ENCODE peak calls at places on chromosomes 3 and 15, in seven cellular contexts. O is IMR-90; N is thoracic aorta; L is Karpas-422; I is H1; J is CD8-positive, alpha-beta T cell; X is colonic mucosa. E is an unnamed sample. For H3K9me3, the result is how much of the 10 kb centered on the place peaks cover.

GRCh38 chr3:140050977-140051957 is 116.3 kb downstream of the CLSTN2 start:
- DNase-seq in L (peak), I (peak), O (no peak), J (no peak), N (no peak), X (no peak), E (no peak)

GRCh38 chr3:100048248-100048647 is 66.1 kb downstream of the FILIP1L start:
- DNase-seq in J (no peak), L (no peak), N (no peak), O (no peak), I (no peak), X (no peak), E (no peak)

GRCh38 chr3:192928016-192928415 is 10.4 kb upstream of the MB21D2 start:
- DNase-seq in I (no peak), N (no peak), X (no peak), O (no peak), L (no peak), J (no peak), E (no peak)

GRCh38 chr15:47769166-47769565 is 51.9 kb downstream of the SEMA6D start:
- DNase-seq in J (no peak), O (no peak), I (no peak), L (no peak), N (no peak), X (no peak), E (no peak)

GRCh38 chr3:156673732-156674045 is 701 bp upstream of the TIPARP start:
- DNase-seq in X (no peak), I (no peak), J (no peak), L (no peak), O (no peak), N (no peak), E (no peak)

GRCh38 chr15:85607842-85608241 is 186.9 kb downstream of the KLHL25 start:
- DNase-seq in N (no peak), L (no peak), X (no peak), J (no peak), I (no peak), O (peak), E (no peak)

GRCh38 chr3:172658344-172659245 is 52.3 kb downstream of the NCEH1 start:
- DNase-seq in O (peak), X (no peak), J (no peak), N (no peak), I (no peak), L (no peak), E (no peak)

GRCh38 chr15:59997070-59997701 is 6.9 kb upstream of the FOXB1 start:
- DNase-seq in L (no peak), O (no peak), I (peak), N (no peak), X (no peak), J (no peak), E (no peak)

GRCh38 chr3:78707094-78707493 is 1060.7 kb downstream of the ROBO1 start:
- DNase-seq in J (no peak), N (no peak), X (no peak), L (no peak), O (no peak), I (no peak), E (no peak)

GRCh38 chr3:13027154-13027553 is 46.1 kb downstream of the IQSEC1 start:
- DNase-seq in J (no peak), N (no peak), I (no peak), O (no peak), X (no peak), L (no peak), E (no peak)

GRCh38 chr15:98776607-98777281 is 128.4 kb downstream of the IGF1R start:
- DNase-seq in O (peak), L (no peak), X (no peak), N (no peak), J (no peak), I (no peak), E (no peak)

GRCh38 chr3:24202071-24202470 is 257.0 kb downstream of the NR1D2 start:
- DNase-seq in N (no peak), J (no peak), O (no peak), I (no peak), L (no peak), X (no peak), E (no peak)

GRCh38 chr3:278300-279064 is 81.9 kb downstream of the CHL1 start:
- DNase-seq in N (no peak), I (no peak), O (no peak), L (peak), J (no peak), X (no peak), E (no peak)

GRCh38 chr3:47871389-47871788 is 68.5 kb downstream of the DHX30 start:
- DNase-seq in L (no peak), J (no peak), X (no peak), O (no peak), N (no peak), I (no peak), E (no peak)

GRCh38 chr15:50252556-50252955 is 13.0 kb downstream of the HDC start:
- DNase-seq in X (no peak), O (no peak), J (no peak), I (peak), N (no peak), L (no peak), E (no peak)

GRCh38 chr15:99983171-99983891 is 250.1 kb upstream of the LYSMD4 start:
- DNase-seq in O (no peak), I (peak), X (no peak), L (no peak), J (no peak), N (no peak), E (no peak)

GRCh38 chr15:99703603-99704443 is 29.4 kb downstream of the LYSMD4 start:
- DNase-seq in N (no peak), O (peak), X (no peak), J (no peak), L (peak), I (no peak), E (no peak)

GRCh38 chr3:30934208-30934550 is 39.7 kb upstream of the GADL1 start:
- DNase-seq in J (no peak), L (no peak), X (no peak), N (no peak), O (peak), I (no peak), E (no peak)

GRCh38 chr15:60853077-60853476 is 374.1 kb upstream of the ICE2 start:
- DNase-seq in X (no peak), O (no peak), I (no peak), N (no peak), J (no peak), L (no peak), E (no peak)

GRCh38 chr15:54094661-54095060 is 116.4 kb downstream of the UNC13C start:
- DNase-seq in O (no peak), I (no peak), J (no peak), L (no peak), N (no peak), X (no peak), E (no peak)

GRCh38 chr3:70531063-70531657 is 218.7 kb upstream of the MDFIC2 start:
- DNase-seq in L (peak), I (no peak), X (no peak), O (peak), J (no peak), N (no peak), E (no peak)

GRCh38 chr3:138114431-138114918 is 933 bp downstream of the DZIP1L start:
- DNase-seq in J (no peak), X (no peak), O (peak), L (no peak), I (peak), N (no peak), E (no peak)

GRCh38 chr3:30273304-30274072 is 332.9 kb upstream of the TGFBR2 start:
- DNase-seq in N (no peak), I (no peak), L (no peak), J (no peak), X (no peak), O (peak), E (no peak)

GRCh38 chr3:163523375-163523774 is 1554.9 kb downstream of the SI start:
- DNase-seq in L (no peak), I (no peak), X (no peak), J (no peak), O (no peak), N (no peak), E (no peak)

GRCh38 chr3:86958534-86958933 is 32.4 kb downstream of the VGLL3 start:
- DNase-seq in X (no peak), N (no peak), I (no peak), O (peak), J (no peak), L (no peak), E (no peak)

GRCh38 chr3:28799084-28799483 is 450.5 kb upstream of the AZI2 start:
- DNase-seq in J (no peak), O (peak), X (no peak), I (no peak), N (no peak), L (no peak), E (no peak)

GRCh38 chr3:21274000-21274671 is 476.9 kb downstream of the ZNF385D start:
- DNase-seq in N (no peak), X (no peak), L (no peak), J (no peak), O (peak), I (no peak), E (no peak)

GRCh38 chr15:70234256-70234965 is 136.7 kb upstream of the TLE3 start:
- DNase-seq in L (no peak), X (no peak), N (no peak), O (peak), I (no peak), J (no peak), E (no peak)

GRCh38 chr3:4738737-4739274 is 240.4 kb upstream of the BHLHE40 start:
- DNase-seq in N (no peak), X (no peak), I (no peak), J (no peak), O (no peak), L (no peak), E (no peak)

GRCh38 chr3:64304996-64305395 is 79.7 kb upstream of the PRICKLE2 start:
- DNase-seq in O (no peak), X (no peak), J (no peak), I (no peak), L (no peak), N (no peak), E (no peak)

GRCh38 chr3:100454684-100455083 is 37.7 kb upstream of the TMEM45A start:
- DNase-seq in N (no peak), I (no peak), L (no peak), J (no peak), O (no peak), X (no peak), E (no peak)

GRCh38 chr3:17103579-17103978 is 218.8 kb downstream of the PLCL2 start:
- DNase-seq in N (no peak), J (no peak), I (no peak), X (no peak), L (no peak), O (no peak), E (no peak)

GRCh38 chr3:6542795-6543194 is 318.1 kb upstream of the GRM7 start:
- DNase-seq in L (no peak), I (no peak), N (no peak), O (no peak), X (no peak), J (no peak), E (no peak)

GRCh38 chr15:95326689-95327525 is 1003.6 kb upstream of the NR2F2 start:
- DNase-seq in L (no peak), I (peak), X (no peak), O (no peak), J (no peak), N (no peak), E (no peak)

GRCh38 chr3:16085884-16086608 is 88.4 kb upstream of the GALNT15 start:
- DNase-seq in O (no peak), J (no peak), L (no peak), I (no peak), X (no peak), N (no peak), E (no peak)

GRCh38 chr15:37108725-37109124 is 8.4 kb upstream of the MEIS2 start:
- DNase-seq in O (no peak), J (no peak), I (no peak), X (no peak), N (no peak), L (no peak), E (no peak)

GRCh38 chr15:37106490-37107001 is 6.2 kb upstream of the MEIS2 start:
- DNase-seq in I (peak), L (peak), N (no peak), J (no peak), X (no peak), O (peak), E (no peak)

GRCh38 chr15:37107754-37108724 is 7.7 kb upstream of the MEIS2 start:
- DNase-seq in L (no peak), N (no peak), X (no peak), I (no peak), J (no peak), O (no peak), E (no peak)

GRCh38 chr15:37105795-37106333 is 5.5 kb upstream of the MEIS2 start:
- DNase-seq in N (no peak), L (no peak), I (no peak), X (no peak), J (no peak), O (no peak), E (no peak)

GRCh38 chr15:37107071-37107753 is 6.9 kb upstream of the MEIS2 start:
- DNase-seq in J (no peak), X (no peak), I (no peak), N (no peak), L (no peak), O (no peak), E (no peak)
- H3K4me3 ChIP-seq in J (no peak), X (no peak), I (peak), N (no peak), L (no peak), O (no peak), E (no peak)

GRCh38 chr15:76470691-76471090 is 134.1 kb downstream of the ISL2 start:
- DNase-seq in J (no peak), N (no peak), X (no peak), I (no peak), O (peak), L (no peak), E (no peak)
- H3K9me3 ChIP-seq in J (under half), N (under half), X (under half), I (under half), O (under half), L (under half), E (under half)

DNA sequence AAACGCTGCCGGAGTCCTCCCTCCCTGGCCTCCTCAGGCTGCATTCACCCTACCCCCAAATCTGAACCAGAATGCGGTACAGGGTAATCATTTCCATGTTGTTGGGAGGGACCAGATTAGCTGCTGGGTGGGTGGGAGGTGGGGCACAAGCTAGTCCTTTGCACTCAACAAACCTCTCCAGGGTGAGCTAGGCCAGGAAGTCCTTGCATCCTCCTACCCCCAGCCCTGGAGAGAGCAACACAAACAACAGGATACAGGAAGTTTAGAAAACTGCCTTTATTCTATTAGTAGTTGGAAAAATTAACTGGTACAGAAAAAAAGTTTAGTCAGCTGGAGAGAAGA is 702 bp upstream of the GPX1 start:
- DNase-seq in X (no peak), N (no peak), J (no peak), O (no peak), I (no peak), L (no peak), E (no peak)
- H3K4me3 ChIP-seq in X (peak), N (peak), J (peak), O (no peak), I (peak), L (peak), E (peak)

GRCh38 chr3:43074482-43074881 is 31.4 kb downstream of the POMGNT2 start:
- DNase-seq in N (no peak), X (no peak), O (no peak), I (no peak), J (no peak), L (peak), E (no peak)

GRCh38 chr3:43073116-43073835 is 32.6 kb downstream of the POMGNT2 start:
- DNase-seq in J (no peak), N (no peak), L (peak), X (no peak), O (no peak), I (peak), E (no peak)

GRCh38 chr3:43072361-43072760 is 33.5 kb downstream of the POMGNT2 start:
- DNase-seq in O (no peak), X (no peak), L (no peak), I (peak), N (no peak), J (no peak), E (no peak)

GRCh38 chr3:43074901-43075689 is 30.8 kb downstream of the POMGNT2 start:
- DNase-seq in O (no peak), J (no peak), N (no peak), L (peak), X (no peak), I (no peak), E (no peak)

GRCh38 chr3:43073836-43074220 is 32.1 kb downstream of the POMGNT2 start:
- DNase-seq in J (no peak), O (no peak), I (no peak), X (no peak), N (no peak), L (peak), E (no peak)
- H3K9me3 ChIP-seq in J (under half), O (under half), I (under half), X (under half), N (under half), L (under half), E (under half)

GRCh38 chr3:9934993-9935392 is 1.4 kb downstream of the CRELD1 start:
- DNase-seq in J (no peak), X (no peak), I (no peak), O (no peak), N (no peak), L (no peak), E (no peak)
- H3K4me3 ChIP-seq in J (no peak), X (peak), I (no peak), O (no peak), N (peak), L (peak), E (no peak)

DNA sequence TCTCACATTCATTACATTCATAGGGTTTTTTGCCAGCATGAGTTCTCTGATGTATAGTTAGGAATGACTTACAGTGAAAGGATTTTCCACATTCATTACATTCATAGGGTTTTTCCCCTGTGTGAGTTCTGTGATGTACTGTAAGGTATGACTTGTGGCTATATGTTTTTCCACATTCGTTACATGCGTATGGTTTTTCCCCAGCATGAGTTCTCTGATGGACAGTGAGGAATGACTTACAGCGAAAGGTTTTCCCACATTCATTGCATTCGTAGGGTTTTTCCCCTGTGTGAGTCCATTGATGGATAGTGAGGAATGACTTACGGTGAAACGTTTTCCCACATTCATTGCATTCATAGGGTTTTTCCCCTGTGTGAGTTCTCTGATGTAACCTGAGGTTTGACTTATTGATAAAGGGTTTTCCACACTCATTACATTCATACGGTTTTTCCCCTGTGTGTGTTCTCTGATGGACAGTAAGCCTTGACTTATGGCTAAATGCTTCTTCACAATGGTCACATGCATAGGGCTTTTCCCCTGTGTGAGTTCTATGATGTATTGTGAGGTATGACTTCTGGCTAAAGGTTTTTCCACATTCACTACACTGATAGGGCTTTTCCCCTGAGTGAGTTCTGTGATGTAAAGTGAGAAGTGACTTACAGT is 47.4 kb downstream of the ZNF717 start:
- DNase-seq in O (peak), I (no peak), J (no peak), N (no peak), X (no peak), L (no peak), E (no peak)
- H3K9me3 ChIP-seq in O (half or more), I (half or more), J (half or more), N (half or more), X (under half), L (under half), E (half or more)

GRCh38 chr3:197737319-197737649 is 580 bp upstream of the RUBCN start:
- DNase-seq in N (no peak), O (no peak), J (no peak), X (no peak), L (no peak), I (no peak), E (no peak)

GRCh38 chr3:197736010-197736490 is 654 bp downstream of the RUBCN start:
- DNase-seq in X (peak), N (no peak), L (peak), J (no peak), I (peak), O (no peak), E (peak)

GRCh38 chr3:197734667-197735318 is 1.9 kb downstream of the RUBCN start:
- DNase-seq in N (no peak), J (no peak), O (no peak), I (no peak), L (peak), X (no peak), E (no peak)

GRCh38 chr3:197736491-197737318 is at the start of gene RUBCN:
- DNase-seq in I (peak), L (peak), J (peak), N (peak), X (peak), O (peak), E (peak)

GRCh38 chr3:197737749-197738462 is 1.2 kb upstream of the RUBCN start:
- DNase-seq in L (peak), N (no peak), J (no peak), O (no peak), X (no peak), I (no peak), E (no peak)
- H3K4me3 ChIP-seq in L (peak), N (peak), J (no peak), O (no peak), X (no peak), I (peak), E (peak)

GRCh38 chr15:89113263-89113662 is 25.0 kb downstream of the ABHD2 start:
- DNase-seq in I (no peak), O (no peak), X (no peak), N (no peak), J (no peak), L (no peak), E (no peak)
- H3K9me3 ChIP-seq in I (under half), O (under half), X (under half), N (under half), J (under half), L (under half), E (under half)